ENCODE peak calls at places on chromosomes 13 and 19, in seven cellular contexts. C is cardiac muscle cell; K is hepatocyte; E is tibial nerve; F is caudate nucleus; Q is CD4-positive, alpha-beta T cell; P is brain microvascular endothelial cell. M is an unnamed sample.
A peak's percentile ranks its signal among the peaks of the same experiment; 100 is the strongest.

GRCh38 chr13:114142640-114143490 is 10.4 kb upstream of the RASA3 start:
- DNase-seq in K (no peak), P (no peak), C (no peak), E (no peak), F (no peak), Q (peak; percentile 85), M (peak; percentile 68)

GRCh38 chr19:5134683-5135082 is 165.8 kb downstream of the KDM4B start:
- DNase-seq in K (no peak), F (no peak), C (no peak), Q (no peak), P (no peak), E (no peak), M (no peak)

GRCh38 chr13:93603043-93603442 is 376.4 kb downstream of the GPC6 start:
- DNase-seq in P (peak; percentile 80), E (no peak), K (no peak), Q (no peak), C (peak; percentile 90), F (no peak), M (peak; percentile 29)

GRCh38 chr13:72437458-72437857 is 290.0 kb downstream of the MZT1 start:
- DNase-seq in K (no peak), F (no peak), P (peak; percentile 55), C (no peak), E (no peak), Q (no peak), M (no peak)

GRCh38 chr19:41930926-41931592 is 2.8 kb upstream of the ERFL start:
- DNase-seq in E (no peak), Q (no peak), K (no peak), P (no peak), C (no peak), F (no peak), M (no peak)

GRCh38 chr13:74574964-74575728 is 440.9 kb upstream of the KLF12 start:
- DNase-seq in P (no peak), F (no peak), Q (no peak), K (no peak), C (peak; percentile 2), E (no peak), M (peak; percentile 5)

GRCh38 chr13:45737571-45738002 is 35.5 kb downstream of the CBY2 start:
- DNase-seq in F (no peak), E (no peak), Q (no peak), K (no peak), C (no peak), P (no peak), M (peak; percentile 13)

GRCh38 chr13:106238690-106239089 is 296.8 kb downstream of the EFNB2 start:
- DNase-seq in Q (no peak), E (no peak), C (no peak), P (no peak), F (no peak), K (no peak), M (no peak)

GRCh38 chr13:110246530-110246929 is 60.4 kb downstream of the COL4A1 start:
- DNase-seq in K (no peak), E (no peak), Q (no peak), P (no peak), C (no peak), F (no peak), M (no peak)
- H3K27ac ChIP-seq in K (peak overlapping the region; percentile 60), E (peak overlapping the region; percentile 40), Q (no peak overlapping the region), P (peak overlapping the region; percentile 93), C (peak overlapping the region; percentile 86), F (no peak overlapping the region), M (no peak overlapping the region)

GRCh38 chr19:40281381-40282208 is 3.5 kb downstream of the AKT2 start:
- DNase-seq in F (no peak), K (no peak), Q (no peak), P (no peak), E (no peak), C (no peak), M (no peak)
- H3K27ac ChIP-seq in F (no peak overlapping the region), K (no peak overlapping the region), Q (no peak overlapping the region), P (no peak overlapping the region), E (no peak overlapping the region), C (peak overlapping the region; percentile 53), M (no peak overlapping the region)

DNA sequence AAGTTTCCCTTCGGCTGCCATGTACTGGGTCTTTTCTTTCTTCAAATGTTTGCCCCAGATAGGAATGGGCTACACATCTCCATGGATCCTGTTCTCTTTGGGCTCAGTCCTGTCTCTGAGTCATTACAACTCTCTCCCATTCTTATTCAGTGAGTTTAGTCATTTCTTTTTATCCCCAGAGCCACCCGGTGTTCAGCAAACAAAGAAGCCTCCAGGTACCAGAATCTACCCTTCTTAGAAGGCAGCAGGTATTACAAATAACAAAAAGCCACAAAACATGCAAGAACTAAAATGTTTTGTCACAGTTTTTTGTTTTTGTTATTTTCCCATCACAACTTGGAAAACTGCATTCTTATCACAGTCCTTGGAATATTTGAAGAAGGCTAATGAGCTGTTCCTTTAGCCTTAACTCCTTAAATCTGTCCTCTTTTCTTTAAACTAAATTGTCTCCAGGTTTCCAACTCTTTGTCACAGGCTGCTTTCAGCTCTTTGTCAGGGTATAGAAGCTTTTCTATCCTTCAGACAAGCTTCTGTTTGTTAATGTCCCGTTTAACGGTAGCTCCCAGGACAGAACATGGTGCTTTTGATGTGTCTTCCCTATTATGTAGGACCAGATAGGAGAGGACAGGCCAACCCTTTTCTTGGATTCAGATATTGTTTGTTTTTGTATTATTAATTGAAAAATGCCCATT is 215.5 kb upstream of the HTR2A start:
- DNase-seq in E (no peak), C (no peak), K (no peak), P (no peak), Q (no peak), F (no peak), M (no peak)
- H3K27ac ChIP-seq in E (no peak overlapping the region), C (no peak overlapping the region), K (no peak overlapping the region), P (no peak overlapping the region), Q (no peak overlapping the region), F (no peak overlapping the region), M (no peak overlapping the region)

GRCh38 chr19:49014123-49014869 is 2.6 kb downstream of the LHB start:
- DNase-seq in K (no peak), P (no peak), C (no peak), E (no peak), Q (no peak), F (no peak), M (no peak)
- H3K27ac ChIP-seq in K (no peak overlapping the region), P (no peak overlapping the region), C (no peak overlapping the region), E (no peak overlapping the region), Q (no peak overlapping the region), F (no peak overlapping the region), M (no peak overlapping the region)

GRCh38 chr19:35868823-35869326 is 501 bp downstream of the APLP1 start:
- DNase-seq in Q (no peak), E (no peak), P (no peak), C (no peak), F (no peak), K (no peak), M (no peak)
- H3K27ac ChIP-seq in Q (no peak overlapping the region), E (no peak overlapping the region), P (no peak overlapping the region), C (no peak overlapping the region), F (peak overlapping the region; percentile 99), K (no peak overlapping the region), M (no peak overlapping the region)

GRCh38 chr19:34360354-34360909 is 4.6 kb upstream of the GPI start:
- DNase-seq in P (no peak), Q (no peak), F (no peak), E (no peak), K (no peak), C (no peak), M (no peak)
- H3K27ac ChIP-seq in P (no peak overlapping the region), Q (peak overlapping the region; percentile 13), F (no peak overlapping the region), E (no peak overlapping the region), K (peak overlapping the region; percentile 83), C (peak overlapping the region; percentile 76), M (no peak overlapping the region)

GRCh38 chr13:36105726-36106125 is 25.5 kb downstream of the DCLK1 start:
- DNase-seq in E (no peak), K (no peak), P (no peak), F (no peak), Q (no peak), C (no peak), M (no peak)

GRCh38 chr13:36102721-36103120 is 28.5 kb downstream of the DCLK1 start:
- DNase-seq in K (no peak), C (no peak), F (no peak), E (no peak), Q (no peak), P (no peak), M (no peak)

GRCh38 chr13:36098080-36098479 is 33.1 kb downstream of the DCLK1 start:
- DNase-seq in C (no peak), F (no peak), Q (no peak), E (no peak), P (no peak), K (no peak), M (no peak)

GRCh38 chr13:36096411-36097184 is 34.6 kb downstream of the DCLK1 start:
- DNase-seq in P (no peak), K (peak; percentile 11), F (no peak), E (no peak), C (peak; percentile 61), Q (no peak), M (no peak)

DNA sequence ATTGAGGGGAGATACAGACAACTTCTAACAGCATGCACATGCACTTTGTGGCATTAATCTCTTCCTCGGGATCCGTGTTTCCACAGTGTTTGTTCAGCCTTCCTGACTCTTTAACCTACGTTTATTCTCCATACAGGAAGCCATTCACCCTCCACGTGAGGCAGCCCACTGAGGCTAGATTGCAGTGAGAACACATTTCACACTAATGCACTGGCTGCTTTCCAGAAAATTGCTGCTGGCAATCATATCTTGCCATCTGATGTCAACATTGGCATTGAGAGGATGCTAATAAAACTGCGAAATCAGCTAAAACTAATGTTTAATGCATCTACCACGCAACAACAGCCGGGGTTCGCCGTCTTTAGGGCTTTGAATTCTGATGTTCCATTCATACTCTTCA is 30.0 kb downstream of the DCLK1 start:
- DNase-seq in C (no peak), F (no peak), E (no peak), K (no peak), P (no peak), Q (no peak), M (peak; percentile 10)
- H3K27ac ChIP-seq in C (no peak overlapping the region), F (no peak overlapping the region), E (no peak overlapping the region), K (no peak overlapping the region), P (no peak overlapping the region), Q (no peak overlapping the region), M (no peak overlapping the region)